ENCODE peak calls at places on chromosomes 13 and 19, in eight cellular contexts. R, K, Z, F, G, N, V and E are unnamed samples.

GRCh38 chr19:52638601-52639000 is 446 bp upstream of the ZNF83 start:
- DNase-seq in R (no peak), K (no peak), Z (no peak), F (peak; percentile 30), G (peak; percentile 63), N (peak; percentile 64), V (no peak), E (no peak)

GRCh38 chr13:33787051-33787591 is 30.8 kb upstream of the RFC3 start:
- DNase-seq in R (no peak), K (no peak), Z (peak; percentile 7), F (no peak), G (no peak), N (peak; percentile 17), V (no peak), E (no peak)

GRCh38 chr13:114008964-114009589 is 35.2 kb upstream of the C13orf46 start:
- DNase-seq in R (no peak), K (no peak), Z (no peak), F (no peak), G (no peak), N (no peak), V (no peak), E (no peak)

GRCh38 chr13:41649659-41650058 is 192.3 kb downstream of the RGCC start:
- DNase-seq in R (no peak), K (no peak), Z (no peak), F (no peak), G (peak; percentile 50), N (no peak), V (no peak), E (no peak)

GRCh38 chr13:29125934-29126424 is 305.8 kb downstream of the MTUS2 start:
- DNase-seq in R (no peak), K (no peak), Z (no peak), F (no peak), G (no peak), N (no peak), V (no peak), E (no peak)

GRCh38 chr13:73714522-73714921 is 419.7 kb downstream of the KLF12 start:
- DNase-seq in R (no peak), K (no peak), Z (no peak), F (no peak), G (no peak), N (no peak), V (no peak), E (no peak)

GRCh38 chr13:91356919-91357612 is 9.6 kb downstream of the MIR17HG start:
- DNase-seq in R (no peak), K (no peak), Z (no peak), F (no peak), G (no peak), N (no peak), V (no peak), E (no peak)

GRCh38 chr19:11195169-11195568 is 2.2 kb downstream of the KANK2 start:
- DNase-seq in R (no peak), K (no peak), Z (no peak), F (no peak), G (no peak), N (no peak), V (no peak), E (no peak)

GRCh38 chr19:15015946-15016542 is 33.2 kb upstream of the CASP14 start:
- DNase-seq in R (no peak), K (no peak), Z (peak; percentile 24), F (no peak), G (peak; percentile 40), N (no peak), V (no peak), E (peak; percentile 18)

GRCh38 chr19:35511337-35511736 is 2.1 kb downstream of the DMKN start:
- DNase-seq in R (no peak), K (no peak), Z (no peak), F (no peak), G (no peak), N (no peak), V (no peak), E (no peak)

GRCh38 chr13:112851107-112852046 is 117.6 kb upstream of the MCF2L start:
- DNase-seq in R (no peak), K (no peak), Z (no peak), F (no peak), G (no peak), N (no peak), V (no peak), E (no peak)

GRCh38 chr19:14375582-14376291 is 5.5 kb upstream of the ADGRE5 start:
- DNase-seq in R (no peak), K (no peak), Z (no peak), F (no peak), G (no peak), N (peak; percentile 51), V (no peak), E (no peak)

GRCh38 chr13:109241160-109241559 is 545.2 kb downstream of the IRS2 start:
- DNase-seq in R (no peak), K (no peak), Z (no peak), F (no peak), G (no peak), N (no peak), V (no peak), E (no peak)

GRCh38 chr13:75541287-75541686 is 3.6 kb upstream of the COMMD6 start:
- DNase-seq in R (no peak), K (no peak), Z (no peak), F (no peak), G (no peak), N (no peak), V (no peak), E (no peak)

GRCh38 chr13:65336106-65336603 is 1894.0 kb downstream of the PCDH9 start:
- DNase-seq in R (no peak), K (no peak), Z (no peak), F (no peak), G (no peak), N (no peak), V (no peak), E (no peak)

GRCh38 chr13:68160466-68160865 is 930.3 kb upstream of the PCDH9 start:
- DNase-seq in R (no peak), K (no peak), Z (no peak), F (no peak), G (no peak), N (no peak), V (no peak), E (no peak)

GRCh38 chr13:24149306-24150032 is 11.1 kb upstream of the SPATA13 start:
- DNase-seq in R (no peak), K (no peak), Z (no peak), F (no peak), G (no peak), N (peak; percentile 41), V (no peak), E (no peak)

GRCh38 chr19:54029930-54030490 is 33.7 kb downstream of the VSTM1 start:
- DNase-seq in R (peak; percentile 36), K (no peak), Z (peak; percentile 28), F (no peak), G (peak; percentile 94), N (peak; percentile 68), V (peak; percentile 39), E (peak; percentile 15)

GRCh38 chr13:98827449-98827848 is 75.0 kb upstream of the SLC15A1 start:
- DNase-seq in R (no peak), K (no peak), Z (no peak), F (no peak), G (peak; percentile 69), N (no peak), V (no peak), E (no peak)

GRCh38 chr19:53455828-53456227 is 11.7 kb upstream of the ZNF813 start:
- DNase-seq in R (no peak), K (no peak), Z (no peak), F (no peak), G (no peak), N (no peak), V (no peak), E (no peak)

GRCh38 chr13:39462456-39462855 is 140.5 kb downstream of the LHFPL6 start:
- DNase-seq in R (no peak), K (no peak), Z (peak; percentile 59), F (no peak), G (peak; percentile 56), N (no peak), V (no peak), E (no peak)

GRCh38 chr13:44873486-44873885 is 115.8 kb downstream of the NUFIP1 start:
- DNase-seq in R (no peak), K (no peak), Z (no peak), F (no peak), G (no peak), N (no peak), V (no peak), E (no peak)

GRCh38 chr19:17170538-17171297 is 44.4 kb upstream of the USE1 start:
- DNase-seq in R (no peak), K (no peak), Z (no peak), F (no peak), G (no peak), N (no peak), V (no peak), E (no peak)

GRCh38 chr19:40650749-40651305 is 39.6 kb downstream of the NUMBL start:
- DNase-seq in R (no peak), K (no peak), Z (no peak), F (peak; percentile 36), G (no peak), N (peak; percentile 87), V (no peak), E (no peak)

GRCh38 chr19:36745870-36746269 is 26.7 kb downstream of the ZNF850 start:
- DNase-seq in R (no peak), K (no peak), Z (peak; percentile 19), F (no peak), G (peak; percentile 50), N (no peak), V (no peak), E (no peak)

GRCh38 chr19:19866599-19867248 is 1.0 kb downstream of the ZNF253 start:
- DNase-seq in R (peak; percentile 37), K (no peak), Z (peak; percentile 3), F (no peak), G (peak; percentile 95), N (peak; percentile 12), V (peak; percentile 21), E (peak; percentile 12)